ENCODE peak calls at places on chromosomes 7 and 10, in nine cellular contexts. I, D, G, M, S, U, R, N and Y are unnamed samples.

GRCh38 chr10:1346201-1346600 is 290.0 kb downstream of the WDR37 start:
- DNase-seq in G (no peak), R (no peak), U (no peak), N (no peak), D (no peak), S (no peak), I (no peak), M (no peak), Y (no peak)

GRCh38 chr10:124196659-124197058 is 103.3 kb upstream of the CHST15 start:
- DNase-seq in S (no peak), I (no peak), M (no peak), G (no peak), R (no peak), D (no peak), N (no peak), U (no peak), Y (no peak)

GRCh38 chr7:45402480-45403218 is 171.5 kb upstream of the ADCY1 start:
- DNase-seq in I (no peak), D (peak), G (no peak), N (no peak), M (no peak), S (peak), R (peak), U (no peak), Y (no peak)

GRCh38 chr10:78314651-78315050 is 281.0 kb downstream of the RPS24 start:
- DNase-seq in M (no peak), I (no peak), G (peak), R (no peak), S (no peak), U (no peak), D (no peak), N (no peak), Y (no peak)

GRCh38 chr10:15363031-15363430 is 8.1 kb downstream of the FAM171A1 start:
- DNase-seq in S (no peak), D (peak), M (no peak), U (no peak), G (no peak), R (no peak), N (no peak), I (no peak), Y (no peak)

GRCh38 chr10:20936388-20936787 is 39.3 kb upstream of the NEBL start:
- DNase-seq in M (no peak), I (no peak), S (no peak), R (no peak), G (no peak), U (no peak), N (no peak), D (no peak), Y (no peak)

GRCh38 chr10:16828731-16829175 is 11.5 kb upstream of the RSU1 start:
- DNase-seq in D (peak), I (no peak), G (no peak), S (no peak), R (peak), M (no peak), N (peak), U (no peak), Y (no peak)

GRCh38 chr7:85175217-85175616 is 11.6 kb downstream of the SEMA3D start:
- DNase-seq in G (no peak), I (no peak), R (no peak), U (no peak), D (no peak), N (no peak), S (no peak), M (no peak), Y (no peak)

GRCh38 chr10:15262036-15262713 is 93.7 kb upstream of the NMT2 start:
- DNase-seq in G (no peak), I (no peak), U (no peak), N (no peak), D (no peak), S (peak), R (peak), M (no peak), Y (no peak)

GRCh38 chr10:96622330-96622729 is 35.5 kb upstream of the TM9SF3 start:
- DNase-seq in S (no peak), M (no peak), N (no peak), G (no peak), D (no peak), U (no peak), I (no peak), R (no peak), Y (no peak)

GRCh38 chr10:96627292-96627691 is 40.5 kb upstream of the TM9SF3 start:
- DNase-seq in D (no peak), I (no peak), N (no peak), S (no peak), U (no peak), G (no peak), M (no peak), R (no peak), Y (no peak)

GRCh38 chr10:96625173-96625572 is 38.4 kb upstream of the TM9SF3 start:
- DNase-seq in U (no peak), D (no peak), I (no peak), N (no peak), S (no peak), R (no peak), M (no peak), G (no peak), Y (no peak)

GRCh38 chr10:96626795-96627194 is 40.0 kb upstream of the TM9SF3 start:
- DNase-seq in D (no peak), U (no peak), I (no peak), R (no peak), S (no peak), G (no peak), N (no peak), M (no peak), Y (no peak)
- TF ChIP-seq CTCF in D (peak), U (no peak), I (no peak), R (peak), S (no peak), G (no peak), N (peak), M (peak), Y (no peak)

GRCh38 chr10:9205558-9205957 is 1151.1 kb downstream of the GATA3 start:
- DNase-seq in S (no peak), N (no peak), M (no peak), G (no peak), R (no peak), I (no peak), D (no peak), U (no peak), Y (no peak)

GRCh38 chr10:9209105-9209798 is 1154.8 kb downstream of the GATA3 start:
- DNase-seq in I (peak), S (peak), M (peak), R (peak), N (peak), U (no peak), D (peak), G (peak), Y (peak)

GRCh38 chr10:9215121-9215520 is 1160.6 kb downstream of the GATA3 start:
- DNase-seq in D (no peak), N (no peak), I (no peak), G (no peak), R (no peak), S (no peak), U (no peak), M (no peak), Y (no peak)

GRCh38 chr10:9214618-9215017 is 1160.1 kb downstream of the GATA3 start:
- DNase-seq in D (no peak), N (no peak), M (no peak), R (no peak), G (no peak), U (no peak), S (no peak), I (no peak), Y (no peak)

GRCh38 chr10:9211228-9211627 is 1156.7 kb downstream of the GATA3 start:
- DNase-seq in R (peak), S (no peak), M (no peak), D (peak), I (no peak), N (no peak), G (no peak), U (no peak), Y (no peak)
- TF ChIP-seq CTCF in R (peak), S (no peak), M (peak), D (peak), I (no peak), N (no peak), G (no peak), U (no peak), Y (no peak)

DNA sequence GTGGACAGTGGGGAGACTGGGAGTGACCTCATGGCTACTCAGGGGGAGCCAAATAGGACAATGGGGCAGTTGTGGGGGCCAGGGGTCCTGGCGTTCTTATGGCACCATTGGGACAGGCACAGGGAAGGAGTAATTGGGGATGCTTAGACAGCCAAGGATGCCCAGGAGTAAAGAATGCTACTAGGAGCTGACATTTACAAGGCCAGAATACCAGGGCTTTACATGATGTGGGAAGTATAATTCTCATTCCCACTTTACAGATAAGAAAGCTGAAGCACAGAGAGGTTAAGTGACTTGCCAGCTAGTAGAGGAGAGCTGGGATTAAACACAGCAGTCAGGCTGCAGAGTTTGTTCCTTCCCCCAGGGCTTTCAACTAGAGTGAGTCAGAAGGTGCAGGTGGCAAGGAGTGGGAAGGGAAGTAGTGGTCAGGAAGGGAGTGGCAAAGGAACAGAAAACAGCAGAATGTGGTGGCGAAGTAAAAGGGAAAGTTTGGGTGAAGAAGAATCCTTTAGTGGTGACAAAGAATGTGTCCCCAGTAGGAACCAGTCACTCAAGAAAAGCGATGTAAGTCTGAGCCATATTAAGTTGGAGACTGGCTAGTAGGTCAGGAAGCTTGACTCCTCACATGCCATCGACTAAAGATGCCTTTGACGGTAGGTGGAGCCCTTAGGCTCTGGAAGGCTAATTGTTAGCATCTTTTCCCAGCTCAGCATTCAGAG is 32.8 kb downstream of the CPVL start:
- DNase-seq in M (no peak), D (peak), I (no peak), U (no peak), G (no peak), S (peak), N (peak), R (peak), Y (no peak)
- TF ChIP-seq CTCF in M (peak), D (peak), I (no peak), U (no peak), G (no peak), S (no peak), N (peak), R (peak), Y (no peak)

DNA sequence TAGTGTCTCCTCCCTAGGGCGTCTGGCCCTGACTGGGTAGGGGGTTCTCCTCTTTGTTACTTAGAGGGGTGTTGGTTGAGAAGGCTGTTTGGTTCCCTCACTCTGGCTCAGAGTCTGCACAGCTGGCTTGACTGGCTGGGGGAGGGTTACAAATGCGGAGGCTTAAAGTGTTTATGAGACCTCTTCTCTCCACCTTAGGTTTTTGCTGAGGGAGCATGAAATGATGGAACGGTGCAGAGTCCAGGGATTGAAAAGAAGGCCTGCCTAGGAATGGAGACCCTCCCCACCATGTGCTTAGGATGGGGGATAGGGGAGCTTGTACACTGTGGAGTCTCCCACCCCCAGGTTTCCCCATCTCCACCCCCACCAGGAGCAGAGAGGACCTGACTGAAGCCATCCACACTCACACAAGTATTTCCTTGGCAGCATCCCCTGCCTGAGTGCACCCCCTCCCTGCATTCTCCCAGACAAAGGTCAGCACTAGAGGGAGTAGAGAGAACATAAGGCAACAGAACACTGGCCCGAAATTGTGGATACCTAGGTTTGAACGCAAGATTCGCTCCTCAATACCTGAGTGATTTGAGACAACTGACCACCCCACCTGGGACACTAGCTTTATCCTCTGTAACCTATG is 1.7 kb upstream of the LDB1 start:
- DNase-seq in I (no peak), S (no peak), U (no peak), G (no peak), N (no peak), M (no peak), D (no peak), R (no peak), Y (no peak)
- TF ChIP-seq CTCF in I (no peak), S (no peak), U (no peak), G (no peak), N (peak), M (peak), D (peak), R (peak), Y (no peak)

GRCh38 chr10:102645741-102646609 is 1.7 kb downstream of the TRIM8 start:
- DNase-seq in I (peak), N (peak), U (peak), M (peak), G (peak), S (peak), D (peak), R (peak), Y (peak)

GRCh38 chr10:102645388-102645740 is 1.1 kb downstream of the TRIM8 start:
- DNase-seq in M (peak), I (peak), U (peak), R (peak), N (no peak), G (peak), S (no peak), D (peak), Y (peak)

GRCh38 chr10:102644066-102644645 is at the start of gene TRIM8:
- DNase-seq in D (no peak), I (peak), M (peak), S (no peak), R (peak), G (no peak), U (no peak), N (no peak), Y (peak)

GRCh38 chr10:102643346-102644065 is 773 bp upstream of the TRIM8 start:
- DNase-seq in M (peak), I (no peak), S (peak), G (peak), R (peak), N (no peak), D (peak), U (no peak), Y (peak)

GRCh38 chr10:102644646-102645387 is 538 bp downstream of the TRIM8 start:
- DNase-seq in R (peak), D (peak), S (peak), G (peak), I (peak), U (no peak), M (peak), N (no peak), Y (peak)
- TF ChIP-seq CTCF in R (peak), D (peak), S (peak), G (no peak), I (peak), U (peak), M (peak), N (peak), Y (no peak)

GRCh38 chr10:91091780-91092179 is 128.7 kb upstream of the PCGF5 start:
- DNase-seq in U (no peak), S (no peak), I (no peak), R (no peak), D (no peak), M (no peak), G (no peak), N (no peak), Y (no peak)

GRCh38 chr10:91090761-91091529 is 129.5 kb upstream of the PCGF5 start:
- DNase-seq in R (no peak), S (no peak), D (peak), U (no peak), N (no peak), I (no peak), G (no peak), M (no peak), Y (no peak)

GRCh38 chr10:91088300-91089140 is 131.9 kb upstream of the PCGF5 start:
- DNase-seq in G (no peak), U (no peak), N (no peak), M (no peak), R (peak), S (peak), D (peak), I (no peak), Y (no peak)
- TF ChIP-seq CTCF in G (no peak), U (no peak), N (no peak), M (no peak), R (peak), S (no peak), D (no peak), I (peak), Y (no peak)

DNA sequence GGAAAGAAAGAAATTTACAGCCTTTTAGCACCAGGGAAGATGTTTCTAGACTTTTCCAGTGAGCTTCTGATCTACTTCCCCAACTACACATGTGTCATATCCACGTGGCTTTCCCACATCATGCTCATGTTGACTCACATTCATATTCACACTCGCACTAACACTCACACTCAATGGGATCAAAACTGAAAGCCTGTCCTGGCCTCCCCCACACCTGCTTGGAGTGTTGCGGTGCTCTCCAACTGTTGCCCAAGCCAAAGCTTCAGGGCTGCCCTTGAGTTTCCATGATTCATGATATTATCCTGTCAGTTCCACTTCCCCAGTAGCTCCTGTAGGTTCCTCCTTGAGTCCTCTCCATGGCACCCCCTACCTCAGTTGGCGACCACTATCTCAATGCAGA is 444.4 kb downstream of the GATA3 start:
- DNase-seq in D (no peak), R (no peak), G (no peak), U (no peak), I (no peak), M (no peak), N (no peak), S (no peak), Y (no peak)
- TF ChIP-seq CTCF in D (no peak), R (no peak), G (no peak), U (no peak), I (no peak), M (no peak), N (no peak), S (no peak), Y (no peak)

GRCh38 chr10:30725661-30726060 is 96.1 kb upstream of the LYZL2 start:
- DNase-seq in M (no peak), U (no peak), S (no peak), D (no peak), G (no peak), N (no peak), I (no peak), R (no peak), Y (no peak)
- TF ChIP-seq CTCF in M (no peak), U (no peak), S (no peak), D (no peak), G (no peak), N (no peak), I (no peak), R (no peak), Y (no peak)

GRCh38 chr7:139629392-139630082 is 106.1 kb downstream of the CLEC2L start:
- DNase-seq in M (no peak), N (no peak), R (no peak), D (no peak), I (no peak), G (no peak), U (no peak), S (no peak), Y (no peak)
- TF ChIP-seq CTCF in M (peak), N (no peak), R (peak), D (no peak), I (no peak), G (no peak), U (no peak), S (no peak), Y (no peak)